ENCODE peak calls at places on chromosomes 16 and 17, in nine cellular contexts. One of them, this sample, is unnamed.

GRCh38 chr16:19583665-19584300 is 28.3 kb downstream of the VPS35L start:
- DNase-seq in aorta: no peak
- DNase-seq in EL: peak; percentile 54
- DNase-seq in neural progenitor cell: peak; percentile 56
- DNase-seq in activated T-cell treated with anti-CD3 and anti-CD28 coated beads for 1 hour: no peak
- DNase-seq in CD4-positive, alpha-beta memory T cell: peak; percentile 28
- DNase-seq in stimulated activated CD8-positive, alpha-beta memory T cell treated with anti-CD3 and anti-CD28 coated beads, Interleukin-7, amount 100 ng/mL, for 24 hours: no peak
- DNase-seq in iPS-NIHi11: peak; percentile 49
- DNase-seq in CD8-positive, alpha-beta memory T cell: no peak
- DNase-seq in this sample: no peak

GRCh38 chr17:879546-879945 is 97.4 kb downstream of the MRM3 start:
- DNase-seq in aorta: peak; percentile 76
- DNase-seq in EL: peak; percentile 66
- DNase-seq in neural progenitor cell: peak; percentile 93
- DNase-seq in activated T-cell treated with anti-CD3 and anti-CD28 coated beads for 1 hour: peak; percentile 55
- DNase-seq in CD4-positive, alpha-beta memory T cell: peak; percentile 71
- DNase-seq in stimulated activated CD8-positive, alpha-beta memory T cell treated with anti-CD3 and anti-CD28 coated beads, Interleukin-7, amount 100 ng/mL, for 24 hours: peak; percentile 15
- DNase-seq in iPS-NIHi11: peak; percentile 92
- DNase-seq in CD8-positive, alpha-beta memory T cell: peak; percentile 50
- DNase-seq in this sample: peak; percentile 99

GRCh38 chr16:53822936-53823529 is 119.1 kb downstream of the FTO start:
- DNase-seq in aorta: no peak
- DNase-seq in EL: peak; percentile 33
- DNase-seq in neural progenitor cell: no peak
- DNase-seq in activated T-cell treated with anti-CD3 and anti-CD28 coated beads for 1 hour: no peak
- DNase-seq in CD4-positive, alpha-beta memory T cell: peak; percentile 77
- DNase-seq in stimulated activated CD8-positive, alpha-beta memory T cell treated with anti-CD3 and anti-CD28 coated beads, Interleukin-7, amount 100 ng/mL, for 24 hours: no peak
- DNase-seq in iPS-NIHi11: no peak
- DNase-seq in CD8-positive, alpha-beta memory T cell: no peak
- DNase-seq in this sample: no peak

GRCh38 chr16:68311316-68311620 is 449 bp downstream of the PRMT7 start:
- DNase-seq in aorta: no peak
- DNase-seq in EL: no peak
- DNase-seq in neural progenitor cell: no peak
- DNase-seq in activated T-cell treated with anti-CD3 and anti-CD28 coated beads for 1 hour: peak; percentile 30
- DNase-seq in CD4-positive, alpha-beta memory T cell: no peak
- DNase-seq in stimulated activated CD8-positive, alpha-beta memory T cell treated with anti-CD3 and anti-CD28 coated beads, Interleukin-7, amount 100 ng/mL, for 24 hours: peak; percentile 26
- DNase-seq in iPS-NIHi11: no peak
- DNase-seq in CD8-positive, alpha-beta memory T cell: peak; percentile 63
- DNase-seq in this sample: no peak

GRCh38 chr17:34958438-34958837 is 2.8 kb downstream of the CCT6B start:
- DNase-seq in aorta: no peak
- DNase-seq in EL: no peak
- DNase-seq in neural progenitor cell: no peak
- DNase-seq in activated T-cell treated with anti-CD3 and anti-CD28 coated beads for 1 hour: no peak
- DNase-seq in CD4-positive, alpha-beta memory T cell: no peak
- DNase-seq in stimulated activated CD8-positive, alpha-beta memory T cell treated with anti-CD3 and anti-CD28 coated beads, Interleukin-7, amount 100 ng/mL, for 24 hours: no peak
- DNase-seq in iPS-NIHi11: no peak
- DNase-seq in CD8-positive, alpha-beta memory T cell: no peak
- DNase-seq in this sample: no peak

GRCh38 chr17:63702223-63702577 is 2.3 kb upstream of the LIMD2 start:
- DNase-seq in aorta: peak; percentile 68
- DNase-seq in EL: no peak
- DNase-seq in neural progenitor cell: no peak
- DNase-seq in activated T-cell treated with anti-CD3 and anti-CD28 coated beads for 1 hour: peak; percentile 54
- DNase-seq in CD4-positive, alpha-beta memory T cell: peak; percentile 61
- DNase-seq in stimulated activated CD8-positive, alpha-beta memory T cell treated with anti-CD3 and anti-CD28 coated beads, Interleukin-7, amount 100 ng/mL, for 24 hours: no peak
- DNase-seq in iPS-NIHi11: no peak
- DNase-seq in CD8-positive, alpha-beta memory T cell: peak; percentile 60
- DNase-seq in this sample: no peak

GRCh38 chr17:7903154-7904103 is 12.7 kb downstream of the RNF227 start:
- DNase-seq in aorta: no peak
- DNase-seq in EL: no peak
- DNase-seq in neural progenitor cell: peak; percentile 52
- DNase-seq in activated T-cell treated with anti-CD3 and anti-CD28 coated beads for 1 hour: no peak
- DNase-seq in CD4-positive, alpha-beta memory T cell: no peak
- DNase-seq in stimulated activated CD8-positive, alpha-beta memory T cell treated with anti-CD3 and anti-CD28 coated beads, Interleukin-7, amount 100 ng/mL, for 24 hours: no peak
- DNase-seq in iPS-NIHi11: no peak
- DNase-seq in CD8-positive, alpha-beta memory T cell: no peak
- DNase-seq in this sample: peak; percentile 62

GRCh38 chr16:81715358-81716196 is 63.5 kb upstream of the PLCG2 start:
- DNase-seq in aorta: no peak
- DNase-seq in EL: no peak
- DNase-seq in neural progenitor cell: no peak
- DNase-seq in activated T-cell treated with anti-CD3 and anti-CD28 coated beads for 1 hour: no peak
- DNase-seq in CD4-positive, alpha-beta memory T cell: peak; percentile 74
- DNase-seq in stimulated activated CD8-positive, alpha-beta memory T cell treated with anti-CD3 and anti-CD28 coated beads, Interleukin-7, amount 100 ng/mL, for 24 hours: no peak
- DNase-seq in iPS-NIHi11: no peak
- DNase-seq in CD8-positive, alpha-beta memory T cell: peak; percentile 12
- DNase-seq in this sample: no peak

GRCh38 chr17:49015924-49016774 is 19.0 kb downstream of the IGF2BP1 start:
- DNase-seq in aorta: no peak
- DNase-seq in EL: no peak
- DNase-seq in neural progenitor cell: no peak
- DNase-seq in activated T-cell treated with anti-CD3 and anti-CD28 coated beads for 1 hour: no peak
- DNase-seq in CD4-positive, alpha-beta memory T cell: no peak
- DNase-seq in stimulated activated CD8-positive, alpha-beta memory T cell treated with anti-CD3 and anti-CD28 coated beads, Interleukin-7, amount 100 ng/mL, for 24 hours: no peak
- DNase-seq in iPS-NIHi11: no peak
- DNase-seq in CD8-positive, alpha-beta memory T cell: no peak
- DNase-seq in this sample: peak; percentile 23

GRCh38 chr16:56192971-56193936 is 2.0 kb downstream of the GNAO1 start:
- DNase-seq in aorta: no peak
- DNase-seq in EL: peak; percentile 16
- DNase-seq in neural progenitor cell: peak; percentile 51
- DNase-seq in activated T-cell treated with anti-CD3 and anti-CD28 coated beads for 1 hour: no peak
- DNase-seq in CD4-positive, alpha-beta memory T cell: no peak
- DNase-seq in stimulated activated CD8-positive, alpha-beta memory T cell treated with anti-CD3 and anti-CD28 coated beads, Interleukin-7, amount 100 ng/mL, for 24 hours: no peak
- DNase-seq in iPS-NIHi11: peak; percentile 42
- DNase-seq in CD8-positive, alpha-beta memory T cell: no peak
- DNase-seq in this sample: no peak

GRCh38 chr17:74779948-74780400 is 3.8 kb upstream of the NAT9 start:
- DNase-seq in aorta: peak; percentile 81
- DNase-seq in EL: no peak
- DNase-seq in neural progenitor cell: no peak
- DNase-seq in activated T-cell treated with anti-CD3 and anti-CD28 coated beads for 1 hour: peak; percentile 37
- DNase-seq in CD4-positive, alpha-beta memory T cell: peak; percentile 79
- DNase-seq in stimulated activated CD8-positive, alpha-beta memory T cell treated with anti-CD3 and anti-CD28 coated beads, Interleukin-7, amount 100 ng/mL, for 24 hours: no peak
- DNase-seq in iPS-NIHi11: no peak
- DNase-seq in CD8-positive, alpha-beta memory T cell: peak; percentile 33
- DNase-seq in this sample: no peak

GRCh38 chr16:54932737-54933254 is 2.1 kb downstream of the IRX5 start:
- DNase-seq in aorta: no peak
- DNase-seq in EL: peak; percentile 41
- DNase-seq in neural progenitor cell: peak; percentile 70
- DNase-seq in activated T-cell treated with anti-CD3 and anti-CD28 coated beads for 1 hour: no peak
- DNase-seq in CD4-positive, alpha-beta memory T cell: no peak
- DNase-seq in stimulated activated CD8-positive, alpha-beta memory T cell treated with anti-CD3 and anti-CD28 coated beads, Interleukin-7, amount 100 ng/mL, for 24 hours: no peak
- DNase-seq in iPS-NIHi11: peak; percentile 15
- DNase-seq in CD8-positive, alpha-beta memory T cell: no peak
- DNase-seq in this sample: peak; percentile 58

GRCh38 chr17:83080641-83081560 is 1.5 kb downstream of the METRNL start:
- DNase-seq in aorta: peak; percentile 74
- DNase-seq in EL: peak; percentile 48
- DNase-seq in neural progenitor cell: peak; percentile 56
- DNase-seq in activated T-cell treated with anti-CD3 and anti-CD28 coated beads for 1 hour: peak; percentile 29
- DNase-seq in CD4-positive, alpha-beta memory T cell: peak; percentile 26
- DNase-seq in stimulated activated CD8-positive, alpha-beta memory T cell treated with anti-CD3 and anti-CD28 coated beads, Interleukin-7, amount 100 ng/mL, for 24 hours: peak; percentile 20
- DNase-seq in iPS-NIHi11: peak; percentile 67
- DNase-seq in CD8-positive, alpha-beta memory T cell: peak; percentile 40
- DNase-seq in this sample: no peak

GRCh38 chr17:57902800-57903759 is 52.1 kb downstream of the CUEDC1 start:
- DNase-seq in aorta: peak; percentile 96
- DNase-seq in EL: peak; percentile 84
- DNase-seq in neural progenitor cell: no peak
- DNase-seq in activated T-cell treated with anti-CD3 and anti-CD28 coated beads for 1 hour: no peak
- DNase-seq in CD4-positive, alpha-beta memory T cell: no peak
- DNase-seq in stimulated activated CD8-positive, alpha-beta memory T cell treated with anti-CD3 and anti-CD28 coated beads, Interleukin-7, amount 100 ng/mL, for 24 hours: no peak
- DNase-seq in iPS-NIHi11: no peak
- DNase-seq in CD8-positive, alpha-beta memory T cell: no peak
- DNase-seq in this sample: no peak

GRCh38 chr16:73794936-73795335 is 501.7 kb upstream of the PSMD7 start:
- DNase-seq in aorta: peak; percentile 67
- DNase-seq in EL: no peak
- DNase-seq in neural progenitor cell: no peak
- DNase-seq in activated T-cell treated with anti-CD3 and anti-CD28 coated beads for 1 hour: no peak
- DNase-seq in CD4-positive, alpha-beta memory T cell: no peak
- DNase-seq in stimulated activated CD8-positive, alpha-beta memory T cell treated with anti-CD3 and anti-CD28 coated beads, Interleukin-7, amount 100 ng/mL, for 24 hours: no peak
- DNase-seq in iPS-NIHi11: no peak
- DNase-seq in CD8-positive, alpha-beta memory T cell: no peak
- DNase-seq in this sample: no peak

GRCh38 chr16:31064882-31065461 is 9.1 kb downstream of the ZNF668 start:
- DNase-seq in aorta: peak; percentile 72
- DNase-seq in EL: peak; percentile 93
- DNase-seq in neural progenitor cell: peak; percentile 61
- DNase-seq in activated T-cell treated with anti-CD3 and anti-CD28 coated beads for 1 hour: no peak
- DNase-seq in CD4-positive, alpha-beta memory T cell: no peak
- DNase-seq in stimulated activated CD8-positive, alpha-beta memory T cell treated with anti-CD3 and anti-CD28 coated beads, Interleukin-7, amount 100 ng/mL, for 24 hours: no peak
- DNase-seq in iPS-NIHi11: no peak
- DNase-seq in CD8-positive, alpha-beta memory T cell: no peak
- DNase-seq in this sample: no peak